ENCODE peak calls at places on chromosome 17, in five cellular contexts. E, Z, A, P and T are unnamed samples.

GRCh38 chr17:78159575-78160158 is 8.7 kb upstream of the SYNGR2 start:
- DNase-seq in A (no peak), P (peak), Z (no peak), E (no peak), T (no peak)

GRCh38 chr17:37147301-37147812 is 198.6 kb downstream of the AATF start:
- DNase-seq in P (peak), A (no peak), Z (no peak), E (no peak), T (peak)

GRCh38 chr17:1110844-1111598 is 68.8 kb downstream of the ABR start:
- DNase-seq in P (no peak), Z (peak), E (peak), A (no peak), T (peak)

GRCh38 chr17:35192708-35193107 is 1.5 kb downstream of the SLC35G3 start:
- DNase-seq in E (no peak), A (no peak), Z (no peak), P (no peak), T (no peak)

GRCh38 chr17:59357929-59358328 is 26.5 kb downstream of the YPEL2 start:
- DNase-seq in Z (no peak), E (no peak), P (no peak), A (no peak), T (no peak)

GRCh38 chr17:9890124-9890523 is 14.9 kb downstream of the RCVRN start:
- DNase-seq in Z (peak), P (no peak), A (peak), E (peak), T (peak)

GRCh38 chr17:74968361-74968780 is 4.2 kb downstream of the HID1 start:
- DNase-seq in A (no peak), P (no peak), E (no peak), Z (no peak), T (no peak)

GRCh38 chr17:8420041-8420934 is 15.4 kb upstream of the NDEL1 start:
- DNase-seq in P (no peak), E (no peak), A (peak), Z (peak), T (peak)

GRCh38 chr17:13154403-13154802 is 136.6 kb upstream of the ELAC2 start:
- DNase-seq in E (no peak), A (no peak), Z (no peak), P (no peak), T (no peak)

GRCh38 chr17:76329664-76330063 is 21.6 kb upstream of the QRICH2 start:
- DNase-seq in P (no peak), E (no peak), Z (no peak), A (no peak), T (no peak)

GRCh38 chr17:80263253-80264047 is 2.8 kb downstream of the RNF213 start:
- DNase-seq in P (peak), E (peak), A (no peak), Z (peak), T (peak)

GRCh38 chr17:42428141-42428944 is 5.3 kb upstream of the CAVIN1 start:
- DNase-seq in Z (peak), A (no peak), P (no peak), E (no peak), T (peak)

GRCh38 chr17:40095356-40095943 is 4.9 kb downstream of the NR1D1 start:
- DNase-seq in A (no peak), Z (no peak), P (no peak), E (no peak), T (no peak)

GRCh38 chr17:78706271-78706915 is 75.7 kb downstream of the CYTH1 start:
- DNase-seq in A (no peak), Z (no peak), E (no peak), P (peak), T (peak)

GRCh38 chr17:34617398-34617797 is 38.0 kb downstream of the TMEM132E start:
- DNase-seq in A (no peak), Z (no peak), P (no peak), E (no peak), T (no peak)

GRCh38 chr17:78794399-78794798 is 12.3 kb upstream of the CYTH1 start:
- DNase-seq in A (no peak), E (no peak), Z (no peak), P (no peak), T (no peak)

GRCh38 chr17:79670537-79671386 is 59.9 kb upstream of the RBFOX3 start:
- DNase-seq in Z (no peak), E (no peak), A (no peak), P (no peak), T (no peak)

GRCh38 chr17:53792997-53793396 is 29.7 kb upstream of the KIF2B start:
- DNase-seq in E (no peak), Z (no peak), P (no peak), A (no peak), T (no peak)

GRCh38 chr17:42692489-42692888 is 10.2 kb downstream of the CNTNAP1 start:
- DNase-seq in E (no peak), A (no peak), P (no peak), Z (peak), T (no peak)

GRCh38 chr17:53822764-53823163 is at the start of gene KIF2B:
- DNase-seq in P (no peak), Z (no peak), A (no peak), E (no peak), T (no peak)

GRCh38 chr17:40616592-40616991 is 31.0 kb downstream of the SMARCE1 start:
- DNase-seq in Z (no peak), E (no peak), P (no peak), A (no peak), T (no peak)

GRCh38 chr17:49745175-49746139 is 18.5 kb downstream of the FAM117A start:
- DNase-seq in A (no peak), Z (no peak), E (no peak), P (no peak), T (no peak)

GRCh38 chr17:15893333-15894024 is 51.5 kb upstream of the ADORA2B start:
- DNase-seq in E (no peak), Z (no peak), A (no peak), P (no peak), T (peak)

GRCh38 chr17:7083592-7083991 is 3.5 kb upstream of the CLEC10A start:
- DNase-seq in E (no peak), P (no peak), A (no peak), Z (no peak), T (no peak)

GRCh38 chr17:61669522-61669921 is 78.5 kb upstream of the NACA2 start:
- DNase-seq in P (no peak), A (no peak), E (no peak), Z (no peak), T (no peak)

GRCh38 chr17:77810536-77810935 is 148.0 kb upstream of the TNRC6C start:
- DNase-seq in Z (no peak), P (no peak), E (no peak), A (no peak), T (no peak)

GRCh38 chr17:4735825-4736651 is 3.6 kb upstream of the ZMYND15 start:
- DNase-seq in A (no peak), P (no peak), Z (no peak), E (no peak), T (no peak)

GRCh38 chr17:72608436-72608835 is 484.1 kb downstream of the SLC39A11 start:
- DNase-seq in P (no peak), E (no peak), A (no peak), Z (no peak), T (no peak)

GRCh38 chr17:62965649-62966425 is at the start of gene TANC2:
- DNase-seq in Z (peak), P (peak), E (peak), A (peak), T (peak)

GRCh38 chr17:10790491-10791401 is 13.2 kb downstream of the TMEM238L start:
- DNase-seq in P (no peak), Z (no peak), A (no peak), E (no peak), T (no peak)

GRCh38 chr17:78462148-78462547 is 83.7 kb downstream of the PGS1 start:
- DNase-seq in P (no peak), A (no peak), E (no peak), Z (no peak), T (no peak)

GRCh38 chr17:62668091-62668804 is 40.8 kb downstream of the MRC2 start:
- DNase-seq in E (no peak), A (no peak), P (no peak), Z (peak), T (no peak)

GRCh38 chr17:64506201-64506575 is at the start of gene DDX5:
- DNase-seq in A (peak), P (no peak), E (peak), Z (peak), T (peak)

GRCh38 chr17:14845562-14846335 is 419.4 kb downstream of the PMP22 start:
- DNase-seq in E (no peak), Z (no peak), A (no peak), P (no peak), T (no peak)

GRCh38 chr17:76385892-76386786 is 1.7 kb downstream of the SPHK1 start:
- DNase-seq in A (peak), E (peak), Z (peak), P (no peak), T (peak)

GRCh38 chr17:27665549-27665948 is 34.6 kb downstream of the LGALS9 start:
- DNase-seq in E (no peak), P (no peak), Z (no peak), A (no peak), T (no peak)

GRCh38 chr17:27667656-27668487 is 36.9 kb downstream of the LGALS9 start:
- DNase-seq in E (no peak), P (no peak), A (no peak), Z (no peak), T (no peak)

GRCh38 chr17:27669136-27669535 is 38.1 kb downstream of the LGALS9 start:
- DNase-seq in Z (no peak), P (no peak), E (no peak), A (no peak), T (no peak)

GRCh38 chr17:27668488-27668823 is 37.5 kb downstream of the LGALS9 start:
- DNase-seq in Z (no peak), E (no peak), P (no peak), A (no peak), T (no peak)

GRCh38 chr17:27666831-27667560 is 36.0 kb downstream of the LGALS9 start:
- DNase-seq in P (no peak), A (no peak), E (no peak), Z (no peak), T (no peak)
- TF ChIP-seq EP300 in P (no peak), A (no peak), E (no peak), Z (no peak), T (no peak)

GRCh38 chr17:81870155-81870977 is 771 bp downstream of the ARHGDIA start:
- DNase-seq in P (no peak), E (peak), Z (peak), A (peak), T (no peak)
- TF ChIP-seq CHD2 in P (no peak), E (no peak), Z (no peak), A (no peak), T (no peak)

DNA sequence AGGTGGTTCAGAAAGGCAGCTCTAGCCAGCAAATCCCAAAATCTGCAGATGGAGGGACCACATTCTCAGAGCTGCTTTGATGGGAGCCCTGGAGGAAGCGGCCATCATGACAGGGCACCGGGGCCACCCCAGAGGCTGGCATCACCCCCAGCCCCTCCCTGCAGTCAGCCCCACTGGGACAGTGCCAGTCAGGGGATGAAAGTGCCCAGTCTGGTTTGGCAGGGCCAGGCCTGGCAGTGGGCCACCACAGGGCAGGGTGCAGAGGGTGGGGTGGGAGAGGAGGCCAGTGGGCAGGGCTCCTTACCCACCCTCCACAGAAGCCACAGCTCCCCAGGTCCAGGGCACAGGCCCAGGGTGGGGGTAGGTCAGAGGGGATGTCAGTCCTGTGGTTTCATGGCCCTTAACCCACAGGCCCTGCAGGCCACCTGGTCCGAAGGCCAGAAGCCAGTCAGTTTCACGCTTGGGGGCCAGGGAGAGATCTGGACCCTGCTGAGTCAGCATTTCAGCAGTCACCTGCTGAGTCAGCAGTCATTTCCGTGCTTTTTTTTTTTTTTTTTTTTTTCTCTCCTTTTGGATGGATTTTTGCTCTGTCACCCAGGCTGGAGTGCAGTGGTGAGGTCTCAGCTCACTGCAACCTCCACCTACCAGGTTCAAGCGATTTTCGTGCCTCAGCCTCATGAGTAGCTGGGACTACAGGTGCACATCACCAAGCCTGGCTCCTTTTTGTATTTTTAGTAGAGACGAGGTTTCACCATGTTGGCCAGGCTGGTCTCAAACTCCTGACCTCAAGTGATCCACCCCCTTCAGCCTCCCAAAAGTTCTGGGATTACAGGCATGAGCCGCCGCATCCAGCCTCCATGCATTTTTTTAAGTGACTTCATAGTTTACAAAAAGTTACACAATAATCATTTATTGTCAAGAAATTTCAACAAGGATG is 10.4 kb downstream of the SLC25A10 start:
- DNase-seq in A (peak), Z (peak), P (no peak), E (peak), T (no peak)
- TF ChIP-seq EP300 in A (no peak), Z (no peak), P (no peak), E (no peak), T (no peak)

GRCh38 chr17:17467720-17468119 is 9.1 kb upstream of the MED9 start:
- DNase-seq in P (no peak), Z (no peak), E (no peak), A (no peak), T (no peak)
- TF ChIP-seq CHD2 in P (no peak), Z (no peak), E (no peak), A (no peak), T (no peak)

GRCh38 chr17:29671661-29672060 is 48.9 kb upstream of the CORO6 start:
- DNase-seq in A (no peak), E (no peak), P (no peak), Z (no peak), T (no peak)

GRCh38 chr17:29682987-29683386 is 60.3 kb upstream of the CORO6 start:
- DNase-seq in A (no peak), E (no peak), P (no peak), Z (peak), T (no peak)

GRCh38 chr17:29682054-29682453 is 59.3 kb upstream of the CORO6 start:
- DNase-seq in E (no peak), Z (no peak), A (no peak), P (no peak), T (no peak)

GRCh38 chr17:29674270-29674669 is 51.6 kb upstream of the CORO6 start:
- DNase-seq in E (no peak), P (no peak), A (no peak), Z (no peak), T (no peak)

GRCh38 chr17:29677139-29677834 is 54.6 kb upstream of the CORO6 start:
- DNase-seq in P (no peak), Z (no peak), A (no peak), E (no peak), T (no peak)
- TF ChIP-seq EP300 in P (no peak), Z (no peak), A (no peak), E (no peak), T (no peak)

GRCh38 chr17:60560860-60561257 is 34.8 kb upstream of the APPBP2 start:
- DNase-seq in A (no peak), P (no peak), Z (no peak), E (no peak), T (no peak)

GRCh38 chr17:60563743-60564142 is 36.2 kb upstream of the PPM1D start:
- DNase-seq in P (no peak), A (no peak), Z (no peak), E (no peak), T (no peak)

GRCh38 chr17:60562421-60562820 is 36.4 kb upstream of the APPBP2 start:
- DNase-seq in E (no peak), P (no peak), Z (no peak), A (no peak), T (no peak)

GRCh38 chr17:60559995-60560859 is 34.2 kb upstream of the APPBP2 start:
- DNase-seq in Z (no peak), A (no peak), E (no peak), P (no peak), T (no peak)

DNA sequence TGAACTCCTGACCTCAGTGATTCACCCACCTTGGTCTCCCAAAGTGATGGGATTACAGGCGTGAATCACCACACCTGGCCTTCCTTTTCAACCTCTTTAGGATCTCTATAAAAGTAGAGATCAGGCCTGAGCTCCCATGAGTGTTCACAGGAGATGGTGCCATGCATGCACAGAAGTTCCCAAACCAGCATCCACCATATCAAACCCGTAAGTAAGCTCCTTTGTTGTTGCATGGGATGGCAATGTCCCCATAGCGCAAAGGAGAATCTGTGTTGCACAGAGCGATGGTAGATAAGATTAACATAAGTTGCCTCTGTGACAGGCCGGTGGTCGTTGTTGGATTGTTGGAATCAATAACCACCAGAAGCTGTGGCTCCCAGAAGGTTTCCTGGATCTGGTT is 34.8 kb upstream of the PPM1D start:
- DNase-seq in E (no peak), P (no peak), Z (no peak), A (no peak), T (no peak)
- TF ChIP-seq CHD2 in E (no peak), P (no peak), Z (no peak), A (no peak), T (no peak)

DNA sequence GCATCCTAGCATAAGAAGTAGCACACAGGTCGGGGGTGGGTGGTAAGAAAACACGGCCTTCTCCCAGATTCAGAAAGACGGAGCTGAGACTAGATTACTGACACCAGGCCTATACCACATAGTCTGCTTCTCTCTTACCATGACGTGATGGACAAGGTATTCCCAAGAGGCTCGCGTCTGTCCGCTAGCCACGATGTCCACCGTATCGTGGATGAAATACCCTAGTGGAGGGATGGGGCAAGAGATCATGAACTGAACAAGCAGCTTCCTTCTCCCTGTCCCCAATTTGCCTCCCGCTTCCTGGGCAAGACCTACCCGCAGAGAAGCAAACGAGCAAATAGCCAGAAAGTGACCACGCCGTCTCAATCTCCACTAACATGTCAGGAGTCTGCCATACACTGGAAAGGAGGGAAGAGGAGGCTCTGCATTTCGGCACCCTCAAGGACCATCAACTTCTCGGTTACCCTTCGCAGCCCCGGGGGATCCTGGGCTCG is 820 bp downstream of the TLCD1 start:
- DNase-seq in E (no peak), Z (no peak), A (peak), P (no peak), T (peak)
- TF ChIP-seq EP300 in E (no peak), Z (no peak), A (no peak), P (no peak), T (no peak)